ENCODE peak calls at places on chromosomes 6 and 20, in six cellular contexts. K is brain microvascular endothelial cell, Y is PC-3, S is GM12878, T is stomach, A is fibroblast of lung. W is an unnamed sample.

GRCh38 chr6:138596126-138596525 is 96.8 kb upstream of the NHSL1 start:
- DNase-seq in K (no peak), Y (no peak), S (no peak), T (no peak), A (peak; percentile 16), W (no peak)

GRCh38 chr6:130434174-130434873 is 68.5 kb downstream of the TMEM200A start:
- DNase-seq in K (peak; percentile 43), Y (peak; percentile 39), S (no peak), T (no peak), A (peak; percentile 85), W (no peak)

GRCh38 chr6:13813621-13814175 is 659 bp downstream of the MCUR1 start:
- DNase-seq in K (peak; percentile 51), Y (peak; percentile 69), S (no peak), T (peak; percentile 58), A (peak; percentile 76), W (no peak)

GRCh38 chr6:119459207-119459974 is 109.8 kb upstream of the MAN1A1 start:
- DNase-seq in K (no peak), Y (no peak), S (peak; percentile 71), T (no peak), A (no peak), W (peak; percentile 68)

GRCh38 chr6:91082311-91082803 is 495.5 kb upstream of the MAP3K7 start:
- DNase-seq in K (peak; percentile 53), Y (peak; percentile 19), S (no peak), T (no peak), A (peak; percentile 78), W (no peak)

GRCh38 chr6:32972353-32973143 is 4.2 kb downstream of the BRD2 start:
- DNase-seq in K (no peak), Y (no peak), S (no peak), T (no peak), A (no peak), W (no peak)

GRCh38 chr6:5091646-5092045 is 6.5 kb downstream of the PPP1R3G start:
- DNase-seq in K (no peak), Y (no peak), S (no peak), T (no peak), A (no peak), W (no peak)

GRCh38 chr20:25285856-25286798 is 38.2 kb downstream of the PYGB start:
- DNase-seq in K (no peak), Y (no peak), S (no peak), T (peak; percentile 17), A (no peak), W (no peak)

GRCh38 chr6:19995575-19996257 is 158.5 kb downstream of the ID4 start:
- DNase-seq in K (no peak), Y (no peak), S (no peak), T (no peak), A (no peak), W (no peak)

GRCh38 chr6:108653864-108654402 is 93.2 kb downstream of the FOXO3 start:
- DNase-seq in K (no peak), Y (peak; percentile 14), S (no peak), T (peak; percentile 57), A (peak; percentile 64), W (no peak)

GRCh38 chr20:63098195-63098810 is 91.5 kb upstream of the BHLHE23 start:
- DNase-seq in K (no peak), Y (no peak), S (no peak), T (no peak), A (no peak), W (no peak)

GRCh38 chr6:33607784-33608161 is 13.3 kb upstream of the ITPR3 start:
- DNase-seq in K (no peak), Y (peak; percentile 33), S (no peak), T (peak; percentile 55), A (no peak), W (no peak)

GRCh38 chr20:33732166-33732970 is 572 bp downstream of the ZNF341 start:
- DNase-seq in K (peak; percentile 59), Y (peak; percentile 67), S (peak; percentile 32), T (peak; percentile 90), A (peak; percentile 75), W (peak; percentile 72)

GRCh38 chr6:138242987-138243592 is 24.8 kb upstream of the PBOV1 start:
- DNase-seq in K (no peak), Y (peak; percentile 20), S (no peak), T (no peak), A (no peak), W (no peak)

GRCh38 chr6:120872262-120872578 is 462.1 kb downstream of the TBC1D32 start:
- DNase-seq in K (no peak), Y (no peak), S (no peak), T (no peak), A (no peak), W (no peak)

GRCh38 chr20:45999908-46000570 is 8.7 kb upstream of the MMP9 start:
- DNase-seq in K (no peak), Y (no peak), S (no peak), T (no peak), A (no peak), W (no peak)

GRCh38 chr20:1094706-1095220 is 23.6 kb upstream of the PSMF1 start:
- DNase-seq in K (no peak), Y (no peak), S (no peak), T (no peak), A (no peak), W (no peak)

GRCh38 chr6:84048588-84048987 is 15.0 kb downstream of the MRAP2 start:
- DNase-seq in K (no peak), Y (no peak), S (no peak), T (no peak), A (no peak), W (no peak)

GRCh38 chr6:110617057-110617456 is 140.6 kb upstream of the SLC22A16 start:
- DNase-seq in K (no peak), Y (no peak), S (peak; percentile 53), T (no peak), A (no peak), W (peak; percentile 34)

GRCh38 chr6:155188707-155189496 is 74.9 kb upstream of the CLDN20 start:
- DNase-seq in K (peak; percentile 87), Y (peak; percentile 88), S (no peak), T (no peak), A (peak; percentile 97), W (no peak)

GRCh38 chr6:69349776-69350175 is 447.0 kb downstream of the LMBRD1 start:
- DNase-seq in K (no peak), Y (no peak), S (no peak), T (no peak), A (no peak), W (no peak)

GRCh38 chr20:910840-911770 is 5.0 kb downstream of the ANGPT4 start:
- DNase-seq in K (peak; percentile 64), Y (no peak), S (no peak), T (no peak), A (peak; percentile 19), W (no peak)

GRCh38 chr6:41637179-41638001 is 878 bp upstream of the MDFI start:
- DNase-seq in K (no peak), Y (peak; percentile 66), S (no peak), T (peak; percentile 41), A (no peak), W (no peak)

GRCh38 chr6:121351911-121352310 is 17.6 kb upstream of the TBC1D32 start:
- DNase-seq in K (no peak), Y (no peak), S (no peak), T (no peak), A (no peak), W (no peak)

GRCh38 chr6:125170376-125170775 is 16.8 kb downstream of the TPD52L1 start:
- DNase-seq in K (no peak), Y (no peak), S (no peak), T (no peak), A (peak; percentile 44), W (no peak)

GRCh38 chr20:55792049-55792448 is 213.3 kb downstream of the CBLN4 start:
- DNase-seq in K (no peak), Y (no peak), S (no peak), T (no peak), A (no peak), W (no peak)

GRCh38 chr6:41426888-41427641 is 91.7 kb downstream of the NCR2 start:
- DNase-seq in K (no peak), Y (no peak), S (no peak), T (no peak), A (no peak), W (no peak)

GRCh38 chr6:150666071-150666470 is 66.4 kb downstream of the PLEKHG1 start:
- DNase-seq in K (no peak), Y (no peak), S (no peak), T (no peak), A (peak; percentile 57), W (no peak)

GRCh38 chr6:98295776-98296175 is 538.6 kb upstream of the POU3F2 start:
- DNase-seq in K (no peak), Y (no peak), S (no peak), T (no peak), A (no peak), W (no peak)
- H3K4me3 ChIP-seq in K (no peak overlapping the region), Y (no peak overlapping the region), S (no peak overlapping the region), T (no peak overlapping the region), A (no peak overlapping the region), W (no peak overlapping the region)

GRCh38 chr6:167500961-167501360 is 176.1 kb downstream of the TTLL2 start:
- DNase-seq in K (no peak), Y (no peak), S (no peak), T (no peak), A (no peak), W (no peak)

GRCh38 chr6:167504412-167504961 is 179.6 kb downstream of the TTLL2 start:
- DNase-seq in K (no peak), Y (no peak), S (no peak), T (no peak), A (no peak), W (no peak)

GRCh38 chr6:167499161-167499660 is 174.3 kb downstream of the TTLL2 start:
- DNase-seq in K (no peak), Y (no peak), S (no peak), T (no peak), A (no peak), W (no peak)

GRCh38 chr6:167502471-167502870 is 177.6 kb downstream of the TTLL2 start:
- DNase-seq in K (no peak), Y (no peak), S (no peak), T (no peak), A (no peak), W (no peak)

DNA sequence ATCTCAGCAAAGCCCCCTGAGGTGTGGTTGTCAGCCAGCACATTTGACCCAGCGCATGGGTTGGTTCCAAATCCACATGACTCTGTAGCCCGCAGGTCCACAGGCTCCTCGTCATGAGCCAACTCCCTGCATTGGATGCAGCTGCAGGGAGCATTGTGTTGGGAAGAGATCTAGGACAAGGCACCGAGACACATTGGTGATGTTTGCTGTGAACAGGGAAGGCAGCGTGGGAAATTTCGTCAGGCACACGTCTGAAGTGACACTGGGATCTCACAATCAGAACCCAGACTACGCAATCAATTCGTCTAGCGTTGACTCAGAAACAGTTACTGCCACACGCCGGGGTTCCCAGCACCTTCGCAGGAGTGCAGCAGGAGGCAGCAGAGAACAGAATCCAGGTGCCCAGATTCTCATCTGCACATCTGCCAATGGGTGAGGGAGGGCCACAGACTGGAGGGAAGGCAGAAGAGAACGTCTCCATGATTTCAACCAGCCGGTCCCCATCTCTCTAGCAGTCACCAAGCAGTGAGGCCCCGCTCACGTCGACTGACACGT is 177.0 kb downstream of the TTLL2 start:
- DNase-seq in K (no peak), Y (peak; percentile 18), S (no peak), T (peak; percentile 70), A (no peak), W (no peak)
- TF ChIP-seq CTCF in K (peak; percentile 15), Y (peak; percentile 35), S (no peak), T (no peak), A (no peak), W (peak; percentile 40)

GRCh38 chr20:49482621-49483017 is at the start of gene KCNB1:
- DNase-seq in K (peak; percentile 11), Y (peak; percentile 52), S (no peak), T (peak; percentile 42), A (peak; percentile 49), W (no peak)
- H3K4me3 ChIP-seq in K (no peak within 1 kb of the TSS), Y (peak within 1 kb of the TSS; percentile 60), S (no peak within 1 kb of the TSS), T (peak within 1 kb of the TSS; percentile 57), A (no peak within 1 kb of the TSS), W (no peak within 1 kb of the TSS)

GRCh38 chr6:152356659-152357058 is 280.5 kb downstream of the SYNE1 start:
- DNase-seq in K (peak; percentile 32), Y (peak; percentile 62), S (no peak), T (no peak), A (peak; percentile 8), W (no peak)
- TF ChIP-seq CTCF in K (peak; percentile 49), Y (peak; percentile 67), S (peak; percentile 53), T (peak; percentile 9), A (peak; percentile 51), W (peak; percentile 49)